ENCODE peak calls at places on chromosome 10, in five cellular contexts. A is astrocyte of the spinal cord, J is T-helper 2 cell, C is Calu3, V is GM23248. R is an unnamed sample.
A peak's percentile ranks its signal among the peaks of the same experiment; 100 is the strongest.

GRCh38 chr10:23702977-23703414 is 264.1 kb downstream of the OTUD1 start:
- DNase-seq in J (no peak), C (peak; percentile 74), A (peak; percentile 22), V (peak; percentile 74), R (no peak)

GRCh38 chr10:77546048-77546447 is 91.6 kb downstream of the KCNMA1 start:
- DNase-seq in C (no peak), V (no peak), J (no peak), A (no peak), R (no peak)

GRCh38 chr10:111222961-111223360 is 146.1 kb downstream of the ADRA2A start:
- DNase-seq in C (no peak), V (no peak), J (no peak), A (no peak), R (peak; percentile 22)

GRCh38 chr10:102117391-102118159 is 2.6 kb downstream of the LDB1 start:
- DNase-seq in J (peak; percentile 49), V (peak; percentile 76), A (peak; percentile 77), C (peak; percentile 54), R (peak; percentile 74)

GRCh38 chr10:86969421-86970041 is 1.2 kb downstream of the ADIRF start:
- DNase-seq in J (no peak), A (peak; percentile 29), C (no peak), V (peak; percentile 89), R (peak; percentile 47)

GRCh38 chr10:32882076-32882475 is 76.0 kb downstream of the ITGB1 start:
- DNase-seq in V (no peak), A (no peak), C (no peak), J (no peak), R (no peak)

GRCh38 chr10:13993169-13993568 is 337.6 kb downstream of the FRMD4A start:
- DNase-seq in V (peak; percentile 71), C (no peak), A (peak; percentile 71), J (no peak), R (no peak)

GRCh38 chr10:28253174-28253783 is 49.6 kb downstream of the MPP7 start:
- DNase-seq in V (peak; percentile 36), A (no peak), C (no peak), J (no peak), R (no peak)

GRCh38 chr10:95389982-95390381 is 99.2 kb upstream of the PDLIM1 start:
- DNase-seq in V (no peak), A (no peak), J (no peak), C (no peak), R (no peak)

GRCh38 chr10:6242089-6242488 is 39.4 kb downstream of the PFKFB3 start:
- DNase-seq in A (peak; percentile 12), V (no peak), J (no peak), C (no peak), R (no peak)

GRCh38 chr10:72886596-72887522 is 6.7 kb upstream of the OIT3 start:
- DNase-seq in V (no peak), J (no peak), A (no peak), C (no peak), R (no peak)

GRCh38 chr10:12483996-12484944 is 134.9 kb downstream of the CAMK1D start:
- DNase-seq in V (peak; percentile 16), A (no peak), C (no peak), J (no peak), R (no peak)